ENCODE peak calls at places on chromosomes 11 and 22, in four cellular contexts. One of them, this sample, is unnamed.

GRCh38 chr22:30720263-30720837 is 25.7 kb downstream of the OSBP2 start:
- DNase-seq in BE2C: no peak
- DNase-seq in HFFc6: no peak
- DNase-seq in stomach: no peak
- DNase-seq in this sample: no peak

GRCh38 chr22:32665676-32666075 is 135.8 kb upstream of the TIMP3 start:
- DNase-seq in BE2C: no peak
- DNase-seq in HFFc6: no peak
- DNase-seq in stomach: no peak
- DNase-seq in this sample: no peak

GRCh38 chr22:18065256-18065655 is 12.5 kb upstream of the PEX26 start:
- DNase-seq in BE2C: no peak
- DNase-seq in HFFc6: no peak
- DNase-seq in stomach: no peak
- DNase-seq in this sample: no peak

GRCh38 chr11:45048313-45048841 is 97.7 kb upstream of the TP53I11 start:
- DNase-seq in BE2C: no peak
- DNase-seq in HFFc6: no peak
- DNase-seq in stomach: no peak
- DNase-seq in this sample: no peak

GRCh38 chr11:69878144-69878883 is 59.1 kb upstream of the FGF3 start:
- DNase-seq in BE2C: no peak
- DNase-seq in HFFc6: no peak
- DNase-seq in stomach: no peak
- DNase-seq in this sample: no peak

GRCh38 chr22:42283288-42284229 is 13.1 kb upstream of the TCF20 start:
- DNase-seq in BE2C: peak
- DNase-seq in HFFc6: no peak
- DNase-seq in stomach: no peak
- DNase-seq in this sample: no peak

GRCh38 chr11:10108901-10109665 is 184.9 kb downstream of the SBF2 start:
- DNase-seq in BE2C: no peak
- DNase-seq in HFFc6: no peak
- DNase-seq in stomach: no peak
- DNase-seq in this sample: peak

GRCh38 chr22:17228725-17229126 is 9.5 kb upstream of the ADA2 start:
- DNase-seq in BE2C: no peak
- DNase-seq in HFFc6: no peak
- DNase-seq in stomach: no peak
- DNase-seq in this sample: no peak

GRCh38 chr11:3046190-3046589 is 11.0 kb downstream of the CARS1 start:
- DNase-seq in BE2C: no peak
- DNase-seq in HFFc6: no peak
- DNase-seq in stomach: no peak
- DNase-seq in this sample: no peak
- TF ChIP-seq CTCF in BE2C: peak
- TF ChIP-seq CTCF in HFFc6: peak
- TF ChIP-seq CTCF in stomach: no peak
- TF ChIP-seq CTCF in this sample: peak

GRCh38 chr11:127058524-127058923 is 58.0 kb upstream of the KIRREL3 start:
- DNase-seq in BE2C: no peak
- DNase-seq in HFFc6: no peak
- DNase-seq in stomach: no peak
- DNase-seq in this sample: no peak
- TF ChIP-seq CTCF in BE2C: no peak
- TF ChIP-seq CTCF in HFFc6: no peak
- TF ChIP-seq CTCF in stomach: no peak
- TF ChIP-seq CTCF in this sample: no peak

GRCh38 chr11:126573325-126574076 is 218.0 kb downstream of the ST3GAL4 start:
- DNase-seq in BE2C: no peak
- DNase-seq in HFFc6: no peak
- DNase-seq in stomach: no peak
- DNase-seq in this sample: no peak
- TF ChIP-seq CTCF in BE2C: peak
- TF ChIP-seq CTCF in HFFc6: peak
- TF ChIP-seq CTCF in stomach: no peak
- TF ChIP-seq CTCF in this sample: peak

GRCh38 chr11:396948-397548 is 3.0 kb downstream of the PKP3 start:
- DNase-seq in BE2C: peak
- DNase-seq in HFFc6: peak
- DNase-seq in stomach: no peak
- DNase-seq in this sample: no peak
- TF ChIP-seq CTCF in BE2C: peak
- TF ChIP-seq CTCF in HFFc6: peak
- TF ChIP-seq CTCF in stomach: peak
- TF ChIP-seq CTCF in this sample: no peak

GRCh38 chr22:45192701-45193187 is 29.0 kb downstream of the NUP50 start:
- DNase-seq in BE2C: no peak
- DNase-seq in HFFc6: no peak
- DNase-seq in stomach: no peak
- DNase-seq in this sample: no peak
- TF ChIP-seq CTCF in BE2C: peak
- TF ChIP-seq CTCF in HFFc6: peak
- TF ChIP-seq CTCF in stomach: no peak
- TF ChIP-seq CTCF in this sample: no peak

GRCh38 chr22:27381960-27382742 is 419.4 kb downstream of the MN1 start:
- DNase-seq in BE2C: no peak
- DNase-seq in HFFc6: no peak
- DNase-seq in stomach: no peak
- DNase-seq in this sample: no peak
- TF ChIP-seq CTCF in BE2C: peak
- TF ChIP-seq CTCF in HFFc6: no peak
- TF ChIP-seq CTCF in stomach: no peak
- TF ChIP-seq CTCF in this sample: no peak

GRCh38 chr22:20029550-20030225 is 8.8 kb downstream of the TANGO2 start:
- DNase-seq in BE2C: no peak
- DNase-seq in HFFc6: no peak
- DNase-seq in stomach: no peak
- DNase-seq in this sample: no peak

GRCh38 chr22:20026996-20027601 is 6.2 kb downstream of the TANGO2 start:
- DNase-seq in BE2C: no peak
- DNase-seq in HFFc6: no peak
- DNase-seq in stomach: no peak
- DNase-seq in this sample: no peak

GRCh38 chr22:20026204-20026908 is 5.4 kb downstream of the TANGO2 start:
- DNase-seq in BE2C: no peak
- DNase-seq in HFFc6: no peak
- DNase-seq in stomach: no peak
- DNase-seq in this sample: no peak

GRCh38 chr22:20028855-20029549 is 8.1 kb downstream of the TANGO2 start:
- DNase-seq in BE2C: no peak
- DNase-seq in HFFc6: no peak
- DNase-seq in stomach: no peak
- DNase-seq in this sample: no peak

GRCh38 chr22:20027966-20028854 is 7.3 kb downstream of the TANGO2 start:
- DNase-seq in BE2C: no peak
- DNase-seq in HFFc6: peak
- DNase-seq in stomach: no peak
- DNase-seq in this sample: no peak
- TF ChIP-seq CTCF in BE2C: peak
- TF ChIP-seq CTCF in HFFc6: peak
- TF ChIP-seq CTCF in stomach: no peak
- TF ChIP-seq CTCF in this sample: peak

GRCh38 chr11:93133710-93134109 is 64.1 kb downstream of the SLC36A4 start:
- DNase-seq in BE2C: no peak
- DNase-seq in HFFc6: peak
- DNase-seq in stomach: no peak
- DNase-seq in this sample: no peak

GRCh38 chr11:93128574-93128973 is 69.2 kb downstream of the SLC36A4 start:
- DNase-seq in BE2C: no peak
- DNase-seq in HFFc6: no peak
- DNase-seq in stomach: no peak
- DNase-seq in this sample: no peak

GRCh38 chr11:93131709-93132108 is 66.1 kb downstream of the SLC36A4 start:
- DNase-seq in BE2C: peak
- DNase-seq in HFFc6: no peak
- DNase-seq in stomach: no peak
- DNase-seq in this sample: no peak
- TF ChIP-seq CTCF in BE2C: peak
- TF ChIP-seq CTCF in HFFc6: peak
- TF ChIP-seq CTCF in stomach: no peak
- TF ChIP-seq CTCF in this sample: peak

GRCh38 chr11:8249482-8249881 is 14.2 kb downstream of the LMO1 start:
- DNase-seq in BE2C: no peak
- DNase-seq in HFFc6: no peak
- DNase-seq in stomach: no peak
- DNase-seq in this sample: no peak

GRCh38 chr11:8250981-8251620 is 12.6 kb downstream of the LMO1 start:
- DNase-seq in BE2C: no peak
- DNase-seq in HFFc6: no peak
- DNase-seq in stomach: no peak
- DNase-seq in this sample: no peak

GRCh38 chr11:8250446-8250845 is 13.2 kb downstream of the LMO1 start:
- DNase-seq in BE2C: no peak
- DNase-seq in HFFc6: no peak
- DNase-seq in stomach: no peak
- DNase-seq in this sample: no peak

GRCh38 chr11:8248786-8249185 is 14.9 kb downstream of the LMO1 start:
- DNase-seq in BE2C: no peak
- DNase-seq in HFFc6: no peak
- DNase-seq in stomach: no peak
- DNase-seq in this sample: no peak

DNA sequence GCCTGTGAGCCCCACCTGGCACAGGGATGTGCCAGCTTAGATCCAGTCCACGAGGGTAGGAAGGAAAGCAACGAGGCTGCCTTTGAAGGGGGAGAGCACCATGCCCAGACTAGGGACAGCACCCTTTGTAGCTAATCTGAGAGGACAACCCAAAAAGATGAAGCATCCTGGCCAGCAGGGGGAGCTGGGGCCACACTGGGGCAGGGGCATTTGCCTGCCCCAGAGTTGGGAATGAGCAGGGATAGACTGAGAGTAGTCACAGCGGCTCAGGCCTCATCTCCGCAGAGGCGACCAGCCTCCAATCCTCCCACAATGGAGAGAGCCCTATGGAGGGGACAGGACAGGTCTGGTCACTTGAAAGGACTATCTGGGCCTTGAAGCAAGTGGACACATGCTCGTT is 16.4 kb downstream of the LMO1 start:
- DNase-seq in BE2C: no peak
- DNase-seq in HFFc6: no peak
- DNase-seq in stomach: peak
- DNase-seq in this sample: no peak
- TF ChIP-seq CTCF in BE2C: peak
- TF ChIP-seq CTCF in HFFc6: peak
- TF ChIP-seq CTCF in stomach: peak
- TF ChIP-seq CTCF in this sample: peak

This sample was measured in LNCaP clone FGC.